ENCODE peak calls at places on chromosomes 5 and 9, in seven cellular contexts. B is mesenchymal stem cell, J is H1, C is IMR-90, M is neuronal stem cell, L is H9, E is trophoblast cell. T is an unnamed sample.

GRCh38 chr9:112115109-112115508 is 60.0 kb downstream of the SUSD1 start:
- DNase-seq in B (no peak), J (no peak), C (no peak), M (no peak), L (no peak), E (no peak), T (no peak)

GRCh38 chr9:130639866-130640555 is 24.4 kb upstream of the PRDM12 start:
- DNase-seq in B (no peak), J (no peak), C (no peak), M (no peak), L (no peak), E (no peak), T (no peak)

GRCh38 chr5:56530739-56531138 is 284.6 kb upstream of the MAP3K1 start:
- DNase-seq in B (no peak), J (no peak), C (no peak), M (no peak), L (no peak), E (no peak), T (no peak)

GRCh38 chr5:112642885-112643284 is 94.8 kb upstream of the APC start:
- DNase-seq in B (no peak), J (no peak), C (no peak), M (no peak), L (no peak), E (peak; percentile 87), T (peak; percentile 24)

GRCh38 chr5:157109744-157110143 is 900 bp upstream of the HAVCR2 start:
- DNase-seq in B (no peak), J (no peak), C (no peak), M (no peak), L (no peak), E (no peak), T (no peak)

GRCh38 chr9:129173296-129174101 is 4.6 kb downstream of the IER5L start:
- DNase-seq in B (peak; percentile 73), J (no peak), C (no peak), M (no peak), L (no peak), E (peak; percentile 16), T (no peak)

GRCh38 chr9:98064623-98065392 is 8.3 kb downstream of the NANS start:
- DNase-seq in B (no peak), J (no peak), C (no peak), M (no peak), L (no peak), E (no peak), T (no peak)

GRCh38 chr5:122153774-122154173 is 24.4 kb downstream of the ZNF474 start:
- DNase-seq in B (no peak), J (no peak), C (peak; percentile 26), M (no peak), L (no peak), E (no peak), T (peak; percentile 32)

GRCh38 chr9:96674914-96675538 is 19.9 kb upstream of the PRXL2C start:
- DNase-seq in B (no peak), J (no peak), C (peak; percentile 77), M (no peak), L (no peak), E (no peak), T (no peak)

GRCh38 chr9:16406536-16407225 is 463.8 kb downstream of the BNC2 start:
- DNase-seq in B (no peak), J (no peak), C (no peak), M (no peak), L (no peak), E (peak; percentile 56), T (no peak)

GRCh38 chr5:10202089-10202753 is 47.5 kb downstream of the ATPSCKMT start:
- DNase-seq in B (no peak), J (no peak), C (no peak), M (no peak), L (no peak), E (no peak), T (no peak)

GRCh38 chr5:181114844-181115778 is 15.9 kb downstream of the OR2V1 start:
- DNase-seq in B (no peak), J (no peak), C (peak; percentile 46), M (no peak), L (peak; percentile 53), E (peak; percentile 93), T (peak; percentile 45)

GRCh38 chr5:123089971-123090640 is 1.1 kb downstream of the PRDM6 start:
- DNase-seq in B (peak; percentile 19), J (no peak), C (peak; percentile 27), M (no peak), L (peak; percentile 69), E (peak; percentile 32), T (peak; percentile 61)

GRCh38 chr5:25850581-25850980 is 1187.8 kb downstream of the CDH9 start:
- DNase-seq in B (no peak), J (peak; percentile 17), C (no peak), M (peak; percentile 1), L (peak; percentile 44), E (no peak), T (peak; percentile 57)
- H3K4me2 ChIP-seq in B (no peak overlapping the region), J (no peak overlapping the region), C (no peak overlapping the region), M (no peak overlapping the region), L (no peak overlapping the region), E (no peak overlapping the region), T (no peak overlapping the region)

GRCh38 chr5:140165921-140166270 is 9.1 kb upstream of the CYSTM1 start:
- DNase-seq in B (no peak), J (no peak), C (no peak), M (no peak), L (no peak), E (no peak), T (no peak)

GRCh38 chr5:140162781-140163180 is 12.2 kb upstream of the CYSTM1 start:
- DNase-seq in B (no peak), J (no peak), C (no peak), M (no peak), L (no peak), E (no peak), T (no peak)

GRCh38 chr5:140162275-140162674 is 12.7 kb upstream of the CYSTM1 start:
- DNase-seq in B (no peak), J (no peak), C (no peak), M (no peak), L (no peak), E (no peak), T (no peak)

GRCh38 chr5:140166911-140167310 is 8.1 kb upstream of the CYSTM1 start:
- DNase-seq in B (no peak), J (no peak), C (no peak), M (no peak), L (no peak), E (no peak), T (no peak)

GRCh38 chr5:140165101-140165920 is 9.7 kb upstream of the CYSTM1 start:
- DNase-seq in B (no peak), J (no peak), C (no peak), M (no peak), L (no peak), E (no peak), T (peak; percentile 54)
- H3K4ac ChIP-seq in B (no peak overlapping the region), J (no peak overlapping the region), C (no peak overlapping the region), M (no peak overlapping the region), L (no peak overlapping the region), E (no peak overlapping the region), T (no peak overlapping the region)

DNA sequence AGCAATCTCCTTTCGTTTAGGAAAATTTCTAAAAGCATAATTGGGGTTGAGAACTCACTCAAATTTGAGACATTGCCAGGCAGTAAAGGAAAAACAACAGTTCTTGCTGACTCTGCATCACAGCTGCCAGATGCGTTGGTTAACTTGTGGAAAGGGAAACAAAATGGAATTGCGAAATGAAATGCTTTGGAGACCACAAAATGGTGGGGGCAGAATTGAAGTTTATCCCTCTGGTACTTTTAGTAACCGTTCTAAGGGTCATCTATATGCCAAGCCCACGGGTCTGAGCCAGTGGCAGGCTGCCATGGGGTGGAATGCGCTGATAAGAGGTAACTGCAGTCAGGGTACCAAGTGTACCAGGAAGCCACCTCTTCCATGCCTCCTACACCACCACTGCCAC is 28.6 kb upstream of the SELENOP start:
- DNase-seq in B (peak; percentile 72), J (no peak), C (peak; percentile 58), M (no peak), L (no peak), E (peak; percentile 21), T (no peak)
- H3K4me2 ChIP-seq in B (no peak overlapping the region), J (no peak overlapping the region), C (peak overlapping the region; percentile 37), M (no peak overlapping the region), L (no peak overlapping the region), E (no peak overlapping the region), T (no peak overlapping the region)

GRCh38 chr5:133269707-133270106 is 217.9 kb downstream of the HSPA4 start:
- DNase-seq in B (no peak), J (no peak), C (no peak), M (no peak), L (no peak), E (no peak), T (no peak)
- H3K4ac ChIP-seq in B (no peak overlapping the region), J (no peak overlapping the region), C (no peak overlapping the region), M (no peak overlapping the region), L (no peak overlapping the region), E (no peak overlapping the region), T (no peak overlapping the region)

DNA sequence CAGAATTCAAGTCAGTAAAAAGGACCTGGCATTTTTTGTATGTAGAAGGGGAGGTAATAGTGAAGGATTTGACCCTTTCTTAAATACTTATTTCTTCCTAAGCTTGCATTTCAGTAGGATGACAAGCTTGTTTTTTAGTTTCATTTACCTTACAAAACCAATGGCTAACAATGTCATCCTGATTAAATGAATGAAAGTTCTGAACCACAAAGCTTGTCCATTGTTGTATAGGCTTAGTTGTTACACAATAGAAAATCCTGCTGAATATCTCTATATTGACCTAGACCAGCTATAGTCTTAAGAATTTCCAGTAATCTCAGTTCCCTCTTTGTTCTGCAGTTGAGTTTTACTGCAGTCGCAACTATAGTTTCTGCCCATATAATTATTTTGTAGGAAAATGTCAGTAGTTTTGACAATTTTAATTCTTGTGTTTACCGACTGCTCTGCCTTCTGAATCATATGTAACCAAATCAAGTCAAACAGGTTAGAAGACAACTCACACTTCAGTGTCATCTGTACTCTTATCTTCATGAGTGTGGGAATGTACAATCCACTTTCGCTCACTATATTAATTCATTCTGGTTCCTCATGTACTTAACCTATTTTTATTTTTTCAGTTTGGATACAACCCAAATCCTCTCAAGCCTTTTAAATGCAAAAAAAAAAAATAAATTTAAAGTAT is 195.7 kb downstream of the CD180 start:
- DNase-seq in B (no peak), J (no peak), C (no peak), M (no peak), L (no peak), E (peak; percentile 70), T (no peak)
- H3K4me2 ChIP-seq in B (no peak overlapping the region), J (no peak overlapping the region), C (no peak overlapping the region), M (no peak overlapping the region), L (no peak overlapping the region), E (no peak overlapping the region), T (no peak overlapping the region)

GRCh38 chr5:143546394-143546793 is 142.9 kb upstream of the NR3C1 start:
- DNase-seq in B (no peak), J (no peak), C (no peak), M (no peak), L (no peak), E (no peak), T (no peak)

GRCh38 chr5:143543358-143544255 is 140.1 kb upstream of the NR3C1 start:
- DNase-seq in B (peak; percentile 65), J (no peak), C (peak; percentile 76), M (no peak), L (no peak), E (peak; percentile 59), T (peak; percentile 62)

GRCh38 chr5:143541943-143542797 is 138.7 kb upstream of the NR3C1 start:
- DNase-seq in B (no peak), J (no peak), C (no peak), M (no peak), L (no peak), E (no peak), T (peak; percentile 19)

GRCh38 chr5:143542798-143543144 is 139.3 kb upstream of the NR3C1 start:
- DNase-seq in B (no peak), J (no peak), C (no peak), M (no peak), L (no peak), E (peak; percentile 33), T (peak; percentile 14)

GRCh38 chr5:143544606-143545005 is 141.1 kb upstream of the NR3C1 start:
- DNase-seq in B (no peak), J (no peak), C (no peak), M (no peak), L (no peak), E (no peak), T (no peak)
- H3K4ac ChIP-seq in B (no peak overlapping the region), J (no peak overlapping the region), C (peak overlapping the region; percentile 56), M (no peak overlapping the region), L (no peak overlapping the region), E (no peak overlapping the region), T (no peak overlapping the region)

T was measured in mesendoderm.